ENCODE peak calls at places on chromosomes 7 and 10, in four cellular contexts. W is HepG2, F is H1, J is GM12878. U is an unnamed sample.

GRCh38 chr10:61750943-61751471 is 88.3 kb downstream of the CABCOCO1 start:
- DNase-seq in J (peak), W (peak), F (peak), U (peak)

GRCh38 chr10:107687702-107688101 is 523.2 kb upstream of the SORCS1 start:
- DNase-seq in F (no peak), J (no peak), W (no peak), U (no peak)

GRCh38 chr10:91378061-91378460 is 32.1 kb upstream of the HECTD2 start:
- DNase-seq in J (no peak), F (no peak), W (no peak), U (no peak)

GRCh38 chr7:41979834-41980307 is 257.1 kb downstream of the GLI3 start:
- DNase-seq in F (peak), J (no peak), W (peak), U (peak)

GRCh38 chr10:124064676-124065075 is 28.7 kb downstream of the CHST15 start:
- DNase-seq in W (no peak), J (no peak), F (no peak), U (no peak)

GRCh38 chr7:147400221-147400689 is 1190.3 kb upstream of the C7orf33 start:
- DNase-seq in F (no peak), W (no peak), J (no peak), U (no peak)

GRCh38 chr10:116947838-116948529 is 57.0 kb downstream of the SHTN1 start:
- DNase-seq in W (peak), J (no peak), F (no peak), U (peak)

GRCh38 chr7:157721468-157722136 is 384.8 kb downstream of the DNAJB6 start:
- DNase-seq in J (no peak), W (no peak), F (no peak), U (no peak)

GRCh38 chr7:12647364-12648219 is 39.8 kb upstream of the ARL4A start:
- DNase-seq in F (no peak), W (peak), J (no peak), U (no peak)

GRCh38 chr10:114426476-114426875 is 22.2 kb upstream of the AFAP1L2 start:
- DNase-seq in J (no peak), F (no peak), W (no peak), U (no peak)

GRCh38 chr7:26865094-26865388 is 651 bp upstream of the SKAP2 start:
- DNase-seq in W (no peak), J (no peak), F (no peak), U (no peak)

GRCh38 chr10:86346794-86347665 is 19.6 kb downstream of the GRID1 start:
- DNase-seq in F (no peak), J (no peak), W (no peak), U (no peak)

GRCh38 chr10:61992683-61993629 is 91.5 kb downstream of the ARID5B start:
- DNase-seq in W (no peak), F (no peak), J (peak), U (no peak)

GRCh38 chr10:35887686-35888085 is 245.6 kb upstream of the FZD8 start:
- DNase-seq in F (no peak), W (no peak), J (no peak), U (no peak)

GRCh38 chr10:101244321-101245050 is 15.2 kb upstream of the LBX1 start:
- DNase-seq in W (no peak), F (no peak), J (no peak), U (no peak)

GRCh38 chr7:121195859-121196588 is 132.8 kb upstream of the WNT16 start:
- DNase-seq in J (no peak), F (no peak), W (no peak), U (no peak)

GRCh38 chr7:89623018-89623672 is 531.1 kb upstream of the STEAP1 start:
- DNase-seq in J (peak), F (peak), W (peak), U (peak)

GRCh38 chr7:134548877-134549276 is at the start of gene AKR1B15:
- DNase-seq in W (no peak), F (no peak), J (peak), U (no peak)

GRCh38 chr7:134289423-134289822 is 27.3 kb downstream of the SLC35B4 start:
- DNase-seq in J (no peak), W (no peak), F (no peak), U (no peak)

GRCh38 chr10:3948843-3949242 is 163.8 kb upstream of the KLF6 start:
- DNase-seq in F (no peak), W (no peak), J (no peak), U (no peak)

GRCh38 chr10:61136151-61136550 is 192.2 kb upstream of the RHOBTB1 start:
- DNase-seq in J (no peak), F (no peak), W (peak), U (no peak)

GRCh38 chr7:8263048-8263447 is 1.1 kb upstream of the ICA1 start:
- DNase-seq in W (no peak), F (no peak), J (no peak), U (no peak)

GRCh38 chr10:112804036-112804435 is 146.0 kb upstream of the TCF7L2 start:
- DNase-seq in J (no peak), W (peak), F (peak), U (no peak)

GRCh38 chr10:43913676-43914235 is 265.1 kb upstream of the ZNF32 start:
- DNase-seq in W (no peak), J (no peak), F (no peak), U (no peak)

GRCh38 chr10:129056734-129057689 is 410.0 kb upstream of the MGMT start:
- DNase-seq in F (no peak), J (peak), W (no peak), U (no peak)

GRCh38 chr7:45967591-45968157 is 46.6 kb upstream of the IGFBP3 start:
- DNase-seq in J (no peak), W (no peak), F (no peak), U (no peak)

GRCh38 chr7:45185028-45185863 is 27.7 kb downstream of the RAMP3 start:
- DNase-seq in J (no peak), F (no peak), W (no peak), U (no peak)

GRCh38 chr10:117094856-117095255 is 43.2 kb downstream of the VAX1 start:
- DNase-seq in J (no peak), F (no peak), W (no peak), U (peak)

GRCh38 chr10:125625586-125625985 is 57.4 kb downstream of the TEX36 start:
- DNase-seq in F (no peak), J (no peak), W (no peak), U (no peak)

GRCh38 chr7:44574286-44574872 is 671 bp upstream of the DDX56 start:
- DNase-seq in W (no peak), F (no peak), J (no peak), U (no peak)

GRCh38 chr7:105014725-105015630 is 973 bp downstream of the KMT2E start:
- DNase-seq in J (no peak), W (peak), F (peak), U (no peak)

GRCh38 chr10:124320778-124321432 is 97.8 kb downstream of the OAT start:
- DNase-seq in F (no peak), W (no peak), J (no peak), U (no peak)

GRCh38 chr10:17238445-17239275 is 10.6 kb downstream of the VIM start:
- DNase-seq in W (no peak), J (no peak), F (no peak), U (no peak)

GRCh38 chr7:71345485-71345884 is 213.5 kb downstream of the GALNT17 start:
- DNase-seq in J (no peak), F (no peak), W (no peak), U (no peak)

GRCh38 chr7:98998821-98999725 is 120.7 kb downstream of the TRRAP start:
- DNase-seq in J (no peak), F (no peak), W (no peak), U (no peak)

GRCh38 chr10:74063256-74063655 is 65.3 kb downstream of the VCL start:
- DNase-seq in W (no peak), J (no peak), F (no peak), U (no peak)

GRCh38 chr7:137983308-137984008 is 18.4 kb downstream of the CREB3L2 start:
- DNase-seq in J (no peak), W (peak), F (no peak), U (no peak)

GRCh38 chr7:137981668-137982067 is 20.2 kb downstream of the CREB3L2 start:
- DNase-seq in J (peak), W (no peak), F (no peak), U (no peak)

GRCh38 chr7:137978464-137979237 is 23.2 kb downstream of the CREB3L2 start:
- DNase-seq in J (no peak), F (no peak), W (no peak), U (no peak)

GRCh38 chr7:137980308-137980707 is 21.6 kb downstream of the CREB3L2 start:
- DNase-seq in W (no peak), J (no peak), F (no peak), U (no peak)

GRCh38 chr7:137981175-137981574 is 20.7 kb downstream of the CREB3L2 start:
- DNase-seq in W (no peak), J (no peak), F (no peak), U (no peak)
- H3K9ac ChIP-seq in W (no peak), J (peak), F (no peak), U (no peak)

GRCh38 chr7:148867571-148868377 is 16.3 kb downstream of the EZH2 start:
- DNase-seq in F (no peak), W (no peak), J (no peak), U (no peak)

GRCh38 chr7:148868378-148868674 is 15.8 kb downstream of the EZH2 start:
- DNase-seq in F (no peak), W (no peak), J (no peak), U (no peak)

GRCh38 chr7:148872198-148872597 is 11.9 kb downstream of the EZH2 start:
- DNase-seq in W (no peak), J (no peak), F (no peak), U (no peak)

GRCh38 chr7:148871551-148871950 is 12.5 kb downstream of the EZH2 start:
- DNase-seq in J (no peak), F (no peak), W (no peak), U (no peak)

GRCh38 chr7:148871030-148871429 is 13.1 kb downstream of the EZH2 start:
- DNase-seq in J (no peak), W (no peak), F (no peak), U (no peak)
- TF ChIP-seq YY1 in J (no peak), W (no peak), F (no peak), U (no peak)

GRCh38 chr7:55142919-55143600 is 124.2 kb downstream of the EGFR start:
- DNase-seq in W (no peak), J (no peak), F (no peak), U (no peak)

GRCh38 chr7:55138663-55139062 is 119.8 kb downstream of the EGFR start:
- DNase-seq in W (no peak), J (no peak), F (no peak), U (no peak)

GRCh38 chr7:55140221-55140980 is 121.6 kb downstream of the EGFR start:
- DNase-seq in J (peak), F (no peak), W (no peak), U (no peak)

GRCh38 chr7:55144333-55144954 is 125.6 kb downstream of the EGFR start:
- DNase-seq in F (peak), W (no peak), J (no peak), U (no peak)

GRCh38 chr7:55140981-55141278 is 122.1 kb downstream of the EGFR start:
- DNase-seq in W (no peak), J (no peak), F (no peak), U (no peak)
- TF ChIP-seq SUZ12 in W (no peak), J (no peak), F (no peak), U (no peak)

GRCh38 chr7:73918926-73919693 is 58.2 kb downstream of the TMEM270 start:
- DNase-seq in W (no peak), J (no peak), F (peak), U (peak)
- H3K9ac ChIP-seq in W (no peak), J (no peak), F (no peak), U (peak)

DNA sequence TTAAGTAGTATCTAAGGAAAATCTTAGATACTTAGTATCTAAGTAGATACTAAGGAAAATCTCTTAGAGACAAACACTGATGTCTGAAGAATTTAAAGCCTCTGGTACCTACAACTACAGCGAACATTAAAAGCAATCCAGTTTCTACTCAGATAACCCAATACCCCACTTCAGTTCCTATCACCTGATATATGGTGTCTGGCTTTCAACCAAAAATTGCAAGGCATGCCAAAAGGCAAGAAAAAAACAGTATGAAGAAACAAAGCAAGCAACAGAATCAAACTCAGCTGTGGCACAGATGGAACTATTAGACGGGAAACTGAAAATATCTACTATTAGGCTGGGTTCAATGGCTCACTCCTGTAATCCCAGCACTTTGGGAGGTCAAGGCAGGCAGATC is 31.1 kb downstream of the ARHGAP12 start:
- DNase-seq in F (no peak), W (no peak), J (no peak), U (no peak)
- TF ChIP-seq YY1 in F (no peak), W (no peak), J (no peak), U (no peak)

U was measured in NT2/D1.